ENCODE peak calls at places on chromosomes 12 and 14, in seven cellular contexts. F, G, T, C, P, B and J are unnamed samples.

GRCh38 chr12:65996146-65996545 is 134.4 kb downstream of the LLPH start:
- DNase-seq in F (no peak), C (no peak), T (no peak), G (no peak), P (no peak), B (no peak), J (no peak)

GRCh38 chr12:19227190-19227879 is 97.8 kb downstream of the PLEKHA5 start:
- DNase-seq in C (no peak), G (no peak), T (no peak), P (no peak), B (no peak), F (no peak), J (no peak)

GRCh38 chr12:122080149-122081107 is 1.9 kb downstream of the MLXIP start:
- DNase-seq in C (peak), G (peak), T (no peak), F (peak), B (peak), P (no peak), J (no peak)

GRCh38 chr14:103130965-103131364 is 7.7 kb downstream of the TNFAIP2 start:
- DNase-seq in B (no peak), P (no peak), F (peak), G (peak), C (no peak), T (no peak), J (no peak)

GRCh38 chr12:49707127-49707811 is at the start of gene FMNL3:
- DNase-seq in P (peak), T (peak), G (peak), B (peak), F (peak), C (peak), J (peak)

GRCh38 chr14:38877744-38878388 is 225.2 kb downstream of the SEC23A start:
- DNase-seq in B (no peak), G (no peak), F (no peak), C (no peak), P (no peak), T (no peak), J (no peak)

GRCh38 chr12:54159140-54159539 is 29.6 kb downstream of the SMUG1 start:
- DNase-seq in C (no peak), B (peak), T (no peak), F (no peak), P (peak), G (peak), J (no peak)

GRCh38 chr12:95204141-95204866 is 13.0 kb downstream of the FGD6 start:
- DNase-seq in G (peak), C (no peak), T (no peak), P (peak), B (no peak), F (peak), J (no peak)

GRCh38 chr12:175250-175649 is 38.7 kb downstream of the SLC6A12 start:
- DNase-seq in G (no peak), C (no peak), B (peak), P (no peak), T (no peak), F (no peak), J (no peak)

GRCh38 chr12:124436366-124436765 is 131.0 kb downstream of the NCOR2 start:
- DNase-seq in P (no peak), B (no peak), F (no peak), G (no peak), T (no peak), C (no peak), J (no peak)

GRCh38 chr14:37470251-37470650 is 124.8 kb downstream of the FOXA1 start:
- DNase-seq in G (no peak), T (no peak), F (no peak), B (no peak), C (no peak), P (no peak), J (no peak)

GRCh38 chr12:107749094-107749493 is 11.8 kb downstream of the PRDM4 start:
- DNase-seq in F (peak), C (no peak), B (no peak), G (peak), T (no peak), P (no peak), J (no peak)